ENCODE peak calls at places on chromosomes 13 and 19, in four cellular contexts. V is H1, P is HepG2, T is GM12878. R is an unnamed sample.

GRCh38 chr13:45875951-45876350 is 24.4 kb upstream of the SIAH3 start:
- DNase-seq in V (no peak), T (no peak), P (no peak), R (no peak)

GRCh38 chr19:52646571-52647222 is 8.5 kb upstream of the ZNF83 start:
- DNase-seq in V (no peak), P (no peak), T (no peak), R (no peak)

GRCh38 chr19:19948800-19949199 is 48.1 kb downstream of the ZNF93 start:
- DNase-seq in P (no peak), V (no peak), T (no peak), R (no peak)

GRCh38 chr13:61908906-61909305 is 493.3 kb upstream of the PCDH20 start:
- DNase-seq in T (no peak), V (no peak), P (no peak), R (no peak)

GRCh38 chr13:31587696-31588266 is 151.5 kb upstream of the RXFP2 start:
- DNase-seq in V (no peak), T (no peak), P (no peak), R (no peak)

GRCh38 chr13:48750588-48751383 is 97.1 kb downstream of the CYSLTR2 start:
- DNase-seq in P (no peak), T (no peak), V (no peak), R (no peak)

GRCh38 chr19:44002212-44002565 is 568 bp upstream of the ZNF230 start:
- DNase-seq in V (no peak), P (no peak), T (no peak), R (no peak)

GRCh38 chr19:47239610-47240296 is 8.8 kb upstream of the BBC3 start:
- DNase-seq in P (no peak), V (no peak), T (no peak), R (peak; percentile 97)

GRCh38 chr13:23778007-23778687 is 111.1 kb downstream of the MIPEP start:
- DNase-seq in T (no peak), V (no peak), P (no peak), R (no peak)

GRCh38 chr13:32837973-32838940 is 178.0 kb upstream of the KL start:
- DNase-seq in V (no peak), T (no peak), P (no peak), R (no peak)

GRCh38 chr13:111204438-111205177 is 89.5 kb downstream of the ARHGEF7 start:
- DNase-seq in P (peak; percentile 43), V (no peak), T (no peak), R (peak; percentile 57)

GRCh38 chr19:35901854-35902661 is at the start of gene HCST:
- DNase-seq in P (no peak), V (no peak), T (no peak), R (no peak)
- TF ChIP-seq USF2 in P (no peak), V (no peak), T (no peak), R (no peak)

GRCh38 chr13:103184413-103184812 is 118.2 kb upstream of the SLC10A2 start:
- DNase-seq in V (no peak), T (no peak), P (no peak), R (no peak)

GRCh38 chr13:103190841-103191240 is 124.6 kb upstream of the SLC10A2 start:
- DNase-seq in T (no peak), P (no peak), V (no peak), R (no peak)

GRCh38 chr13:103187621-103188020 is 121.4 kb upstream of the SLC10A2 start:
- DNase-seq in P (no peak), T (no peak), V (no peak), R (no peak)

GRCh38 chr13:103188688-103189326 is 122.6 kb upstream of the SLC10A2 start:
- DNase-seq in V (no peak), P (no peak), T (no peak), R (peak; percentile 23)
- TF ChIP-seq TCF12 in V (no peak), P (no peak), T (no peak), R (no peak)

DNA sequence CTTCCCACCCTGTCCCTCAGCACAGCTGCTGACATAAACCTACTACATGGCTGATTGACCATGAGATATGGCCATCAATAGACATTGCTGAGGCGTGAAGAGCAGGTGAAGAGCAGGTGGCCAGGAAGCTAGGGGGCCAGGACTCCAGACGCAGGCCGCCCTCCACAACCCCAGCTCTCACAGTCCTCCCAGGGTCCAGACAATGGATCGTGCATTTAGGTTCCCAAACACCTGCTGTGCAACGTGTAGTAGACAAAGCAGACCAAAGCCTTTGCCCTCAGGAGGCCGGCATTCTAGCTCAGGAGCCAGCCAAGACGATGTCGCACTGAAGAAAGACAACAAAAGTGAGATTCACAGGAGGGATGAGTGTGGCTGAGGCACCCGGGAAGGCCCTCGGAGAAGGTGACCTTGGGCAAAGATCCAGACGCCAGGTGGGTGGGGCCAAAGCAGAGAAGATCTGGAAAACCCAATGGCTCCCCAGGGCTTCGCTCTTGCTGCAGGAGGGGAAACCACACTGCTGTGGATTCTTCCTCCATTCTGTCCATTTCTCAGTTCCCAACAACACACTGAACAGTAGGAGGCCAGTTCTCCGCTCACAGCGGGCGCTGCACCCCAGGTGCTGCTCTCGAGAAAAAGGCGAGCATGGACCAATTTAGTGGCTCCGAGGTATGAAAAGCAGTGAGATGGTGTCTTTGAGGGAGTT is 1.4 kb downstream of the FFAR1 start:
- DNase-seq in P (no peak), T (no peak), V (no peak), R (no peak)
- TF ChIP-seq USF2 in P (no peak), T (no peak), V (no peak), R (no peak)

DNA sequence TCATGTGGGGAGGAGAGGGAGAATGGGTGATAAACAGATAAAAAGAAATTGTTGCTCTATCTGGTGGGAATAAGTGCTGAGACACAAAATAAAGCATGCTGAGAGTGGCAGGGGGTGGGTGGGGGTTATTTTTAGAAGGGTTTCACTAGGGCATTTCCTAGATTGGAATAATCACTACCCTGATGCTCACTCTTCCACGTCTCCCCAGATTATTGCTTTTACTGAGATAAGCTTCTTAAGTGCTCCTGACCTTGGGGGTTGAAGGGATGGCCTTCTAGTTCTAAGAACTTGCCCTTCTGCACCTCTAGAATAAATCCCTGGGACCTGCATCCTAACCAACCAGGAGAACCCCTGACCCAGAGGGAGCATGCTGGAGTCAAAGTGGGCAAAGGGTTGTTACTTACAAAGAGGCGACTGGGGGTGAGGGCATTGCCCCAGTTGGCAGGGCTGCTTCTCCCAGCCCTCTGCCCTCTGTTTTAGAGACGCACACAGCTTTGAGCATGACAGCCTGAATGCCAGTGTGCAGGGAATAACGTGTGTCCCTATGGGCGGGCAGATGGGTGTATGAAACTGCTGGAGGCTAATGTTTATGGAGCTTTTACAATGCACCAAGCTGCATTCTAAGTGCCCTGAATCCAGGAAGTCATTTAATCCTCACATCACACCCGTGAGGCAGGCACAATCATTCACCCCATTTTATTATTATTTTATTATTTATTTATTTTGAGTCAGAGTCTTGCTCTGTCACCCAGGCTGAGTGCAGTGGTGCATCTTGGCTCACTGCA is 743 bp downstream of the RDH8 start:
- DNase-seq in P (no peak), V (no peak), T (no peak), R (peak; percentile 2)
- TF ChIP-seq TCF12 in P (no peak), V (no peak), T (no peak), R (no peak)

DNA sequence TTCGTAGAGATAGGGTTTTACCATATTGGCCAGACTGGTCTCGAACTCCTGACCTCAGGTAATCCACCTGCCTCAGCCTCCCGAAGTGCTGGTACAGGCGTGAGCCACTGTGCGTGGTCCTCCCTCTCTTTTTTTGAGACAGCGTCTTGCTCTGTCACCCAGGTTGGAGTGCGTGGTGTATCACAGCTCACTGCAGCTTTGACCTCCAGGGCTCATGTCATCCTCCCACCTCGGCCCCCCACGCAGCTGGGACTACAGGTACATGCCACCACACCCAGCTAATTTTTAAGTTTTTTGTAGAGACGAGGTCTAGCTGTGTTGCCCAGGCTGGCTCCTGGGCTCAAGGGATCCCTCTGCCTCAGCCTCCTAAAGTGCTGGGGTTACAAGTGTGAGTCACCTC is 18.2 kb downstream of the ZSCAN18 start:
- DNase-seq in P (no peak), T (no peak), V (no peak), R (no peak)
- TF ChIP-seq USF2 in P (no peak), T (no peak), V (no peak), R (no peak)

GRCh38 chr19:13956365-13956744 is 4.0 kb downstream of the DCAF15 start:
- DNase-seq in V (no peak), T (no peak), P (no peak), R (no peak)
- TF ChIP-seq TCF12 in V (no peak), T (no peak), P (no peak), R (no peak)

GRCh38 chr19:9720541-9720940 is 45.6 kb upstream of the ZNF562 start:
- DNase-seq in T (no peak), P (no peak), V (no peak), R (no peak)
- TF ChIP-seq USF2 in T (no peak), P (no peak), V (no peak), R (no peak)

DNA sequence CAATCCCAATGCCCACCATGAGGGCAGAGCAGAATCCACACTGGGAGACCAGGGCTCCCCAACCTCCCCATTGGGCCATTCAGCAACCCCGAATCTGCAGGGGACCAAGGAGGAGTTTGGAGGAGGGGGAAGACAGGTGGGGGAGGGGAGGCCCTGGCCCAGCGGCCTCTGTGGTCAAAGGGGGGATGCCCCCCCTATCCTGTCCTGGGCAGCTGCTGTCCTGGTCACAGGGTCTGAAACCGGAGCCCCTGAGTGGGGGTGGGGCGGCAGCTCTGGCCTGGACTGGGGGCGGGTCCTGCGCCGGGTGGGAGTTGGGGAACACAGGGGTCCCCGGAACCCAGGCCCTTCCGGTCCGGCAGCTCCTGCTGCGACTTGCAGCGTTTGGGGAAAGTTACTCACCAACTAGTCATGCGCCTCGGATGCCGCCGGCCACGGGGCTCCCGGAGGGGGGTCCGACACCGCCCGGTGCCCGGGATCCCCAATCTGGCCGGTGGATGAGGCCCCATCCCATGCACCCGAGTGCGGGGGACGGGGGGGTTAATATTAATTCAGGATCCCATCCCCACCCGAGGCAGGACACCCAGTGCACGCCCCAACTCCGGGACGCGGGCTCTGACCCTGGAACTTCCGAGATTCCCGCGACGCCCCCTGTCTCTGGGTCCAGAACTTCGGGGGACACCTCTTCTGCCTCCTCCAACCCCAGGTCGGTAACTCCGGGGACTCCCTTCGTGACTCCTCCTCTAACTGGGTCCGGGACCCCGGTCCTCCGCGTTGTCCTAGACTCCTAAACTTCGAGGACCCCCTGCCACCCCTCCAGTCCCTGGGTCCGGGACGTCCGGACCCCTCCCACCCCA is 868 bp downstream of the HOMER3 start:
- DNase-seq in V (peak; percentile 47), P (no peak), T (no peak), R (peak; percentile 73)
- TF ChIP-seq TCF12 in V (peak; percentile 56), P (no peak), T (no peak), R (peak; percentile 15)

GRCh38 chr13:77124423-77124822 is 97.5 kb upstream of the FBXL3 start:
- DNase-seq in P (no peak), V (no peak), T (no peak), R (no peak)
- TF ChIP-seq USF2 in P (no peak), V (no peak), T (no peak), R (no peak)

GRCh38 chr19:6414033-6414643 is 10.5 kb downstream of the KHSRP start:
- DNase-seq in V (no peak), P (no peak), T (no peak), R (peak; percentile 35)
- TF ChIP-seq TCF12 in V (no peak), P (no peak), T (no peak), R (no peak)

R was measured in SK-N-SH.